ENCODE peak calls at places on chromosomes 3 and 15, in ten cellular contexts. I, U, D, V, L, C, G, X, A and E are unnamed samples.

GRCh38 chr3:112583105-112583504 is 21.3 kb downstream of the SLC35A5 start:
- DNase-seq in I (no peak), U (no peak), D (no peak), V (no peak), L (no peak), C (no peak), G (no peak), X (no peak), A (no peak), E (no peak)

GRCh38 chr3:192858849-192859585 is 58.6 kb downstream of the MB21D2 start:
- DNase-seq in I (no peak), U (peak; percentile 12), D (no peak), V (no peak), L (no peak), C (no peak), G (no peak), X (no peak), A (no peak), E (no peak)

GRCh38 chr15:32870240-32871033 is 152.6 kb downstream of the GREM1 start:
- DNase-seq in I (no peak), U (peak; percentile 99), D (peak; percentile 77), V (no peak), L (peak; percentile 60), C (no peak), G (peak; percentile 97), X (no peak), A (peak; percentile 100), E (no peak)

GRCh38 chr3:177833392-177833791 is 636.1 kb upstream of the TBL1XR1 start:
- DNase-seq in I (no peak), U (no peak), D (no peak), V (no peak), L (no peak), C (no peak), G (no peak), X (no peak), A (no peak), E (no peak)

GRCh38 chr15:100029868-100030479 is 296.7 kb upstream of the LYSMD4 start:
- DNase-seq in I (no peak), U (no peak), D (no peak), V (no peak), L (no peak), C (no peak), G (no peak), X (no peak), A (no peak), E (no peak)

GRCh38 chr3:117688583-117688982 is 979.0 kb downstream of the TUSC7 start:
- DNase-seq in I (no peak), U (no peak), D (no peak), V (no peak), L (no peak), C (no peak), G (no peak), X (no peak), A (no peak), E (no peak)

GRCh38 chr15:28219116-28219515 is 102.9 kb downstream of the HERC2 start:
- DNase-seq in I (no peak), U (no peak), D (no peak), V (no peak), L (no peak), C (peak; percentile 11), G (no peak), X (no peak), A (no peak), E (no peak)

GRCh38 chr3:42631650-42632049 is 21.8 kb upstream of the ZBTB47 start:
- DNase-seq in I (no peak), U (no peak), D (no peak), V (no peak), L (no peak), C (no peak), G (no peak), X (no peak), A (no peak), E (no peak)

GRCh38 chr15:50181983-50182232 is at the start of gene SLC27A2:
- DNase-seq in I (no peak), U (no peak), D (peak; percentile 53), V (peak; percentile 13), L (no peak), C (peak; percentile 86), G (no peak), X (peak; percentile 17), A (peak; percentile 4), E (no peak)

GRCh38 chr3:72836923-72837322 is 11.3 kb downstream of the SHQ1 start:
- DNase-seq in I (peak; percentile 58), U (no peak), D (no peak), V (no peak), L (no peak), C (no peak), G (no peak), X (peak; percentile 80), A (no peak), E (no peak)

GRCh38 chr15:98733098-98733497 is 84.8 kb downstream of the IGF1R start:
- DNase-seq in I (no peak), U (no peak), D (no peak), V (no peak), L (no peak), C (no peak), G (no peak), X (no peak), A (no peak), E (no peak)

GRCh38 chr15:98737122-98737521 is 88.8 kb downstream of the IGF1R start:
- DNase-seq in I (no peak), U (no peak), D (no peak), V (no peak), L (no peak), C (no peak), G (no peak), X (no peak), A (no peak), E (no peak)

GRCh38 chr15:98735895-98736617 is 87.7 kb downstream of the IGF1R start:
- DNase-seq in I (no peak), U (no peak), D (no peak), V (no peak), L (no peak), C (peak; percentile 68), G (no peak), X (no peak), A (no peak), E (no peak)

GRCh38 chr15:98734472-98735284 is 86.3 kb downstream of the IGF1R start:
- DNase-seq in I (no peak), U (peak; percentile 54), D (no peak), V (no peak), L (no peak), C (no peak), G (no peak), X (no peak), A (peak; percentile 48), E (peak; percentile 43)

DNA sequence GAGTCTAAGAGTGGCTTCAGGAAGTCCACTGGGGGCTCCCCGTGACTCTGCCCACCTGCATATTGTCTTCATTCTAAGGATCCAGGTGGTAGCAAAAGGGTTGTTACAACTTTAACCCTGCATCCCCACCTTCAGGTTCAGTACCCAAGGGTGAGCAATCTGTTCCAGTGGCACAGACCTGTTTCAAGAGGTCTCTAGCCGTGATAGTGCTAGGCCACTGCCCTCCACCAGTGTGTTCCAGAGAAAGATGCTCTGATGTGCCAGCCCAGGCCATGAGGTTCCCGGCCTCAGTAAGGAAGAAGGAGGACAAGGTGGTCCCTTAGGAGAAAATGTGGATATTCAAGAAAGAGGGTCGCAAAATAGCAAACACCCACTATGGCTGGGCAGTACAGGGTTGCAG is 87.0 kb downstream of the IGF1R start:
- DNase-seq in I (no peak), U (no peak), D (no peak), V (no peak), L (no peak), C (no peak), G (no peak), X (no peak), A (no peak), E (no peak)
- H3K27ac ChIP-seq in I (peak overlapping the region; percentile 33), U (peak overlapping the region; percentile 67), D (no peak overlapping the region), V (no peak overlapping the region), L (no peak overlapping the region), C (peak overlapping the region; percentile 37), G (peak overlapping the region; percentile 11), X (peak overlapping the region; percentile 54), A (no peak overlapping the region), E (no peak overlapping the region)

GRCh38 chr15:90942354-90943120 is 7.5 kb downstream of the UNC45A start:
- DNase-seq in I (no peak), U (no peak), D (no peak), V (no peak), L (no peak), C (no peak), G (no peak), X (no peak), A (no peak), E (no peak)

GRCh38 chr15:90936823-90937222 is 1.7 kb downstream of the UNC45A start:
- DNase-seq in I (no peak), U (no peak), D (no peak), V (no peak), L (no peak), C (no peak), G (no peak), X (no peak), A (no peak), E (no peak)

GRCh38 chr15:90939756-90940155 is 4.7 kb downstream of the UNC45A start:
- DNase-seq in I (no peak), U (no peak), D (no peak), V (no peak), L (no peak), C (no peak), G (no peak), X (no peak), A (no peak), E (no peak)

GRCh38 chr15:90946538-90946937 is 8.1 kb upstream of the RCCD1 start:
- DNase-seq in I (no peak), U (no peak), D (no peak), V (no peak), L (no peak), C (no peak), G (no peak), X (no peak), A (no peak), E (no peak)

DNA sequence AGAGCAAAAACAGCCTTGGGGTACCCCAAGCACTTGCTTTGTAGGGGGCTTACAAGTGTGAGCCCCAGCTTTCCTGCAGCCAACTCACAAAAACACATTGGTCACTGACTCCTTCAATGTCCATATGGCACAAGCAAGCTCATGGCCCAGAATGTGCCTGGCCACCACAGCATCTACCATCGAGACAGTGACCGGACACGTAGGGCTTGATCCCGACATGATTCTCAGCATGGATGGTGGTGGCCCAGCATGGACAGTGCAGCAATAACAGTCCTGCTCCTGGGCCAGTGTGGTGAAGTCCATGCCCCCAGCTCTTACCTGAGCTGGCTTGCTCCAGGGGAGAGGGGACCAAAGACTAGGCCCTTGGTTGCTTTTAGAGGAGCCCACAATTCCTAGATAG is 6.0 kb downstream of the UNC45A start:
- DNase-seq in I (no peak), U (no peak), D (no peak), V (no peak), L (no peak), C (no peak), G (no peak), X (no peak), A (no peak), E (no peak)
- H3K4me3 ChIP-seq in I (no peak overlapping the region), U (no peak overlapping the region), D (no peak overlapping the region), V (no peak overlapping the region), L (no peak overlapping the region), C (no peak overlapping the region), G (no peak overlapping the region), X (no peak overlapping the region), A (no peak overlapping the region), E (no peak overlapping the region)

GRCh38 chr15:69861331-69862171 is 236.2 kb downstream of the TLE3 start:
- DNase-seq in I (no peak), U (peak; percentile 97), D (no peak), V (no peak), L (no peak), C (no peak), G (no peak), X (no peak), A (peak; percentile 62), E (no peak)
- H3K27ac ChIP-seq in I (no peak overlapping the region), U (no peak overlapping the region), D (no peak overlapping the region), V (no peak overlapping the region), L (no peak overlapping the region), C (no peak overlapping the region), G (no peak overlapping the region), X (no peak overlapping the region), A (no peak overlapping the region), E (no peak overlapping the region)

GRCh38 chr3:187139895-187140253 is 578 bp upstream of the RPL39L start:
- DNase-seq in I (no peak), U (no peak), D (no peak), V (no peak), L (no peak), C (no peak), G (no peak), X (no peak), A (no peak), E (no peak)
- H3K4me3 ChIP-seq in I (peak overlapping the region; percentile 51), U (no peak overlapping the region), D (peak overlapping the region; percentile 73), V (peak overlapping the region; percentile 69), L (peak overlapping the region; percentile 63), C (peak overlapping the region; percentile 92), G (peak overlapping the region; percentile 79), X (peak overlapping the region; percentile 69), A (peak overlapping the region; percentile 67), E (peak overlapping the region; percentile 35)